ENCODE peak calls at places on chromosome 18, in four cellular contexts. O is CD8-positive, alpha-beta memory T cell; D is HS-27A; M is kidney glomerular epithelial cell. A is an unnamed sample.
A peak's percentile ranks its signal among the peaks of the same experiment; 100 is the strongest.

GRCh38 chr18:12254137-12254819 is at the start of gene CIDEA:
- DNase-seq in O (no peak), D (no peak), M (no peak), A (no peak)

GRCh38 chr18:46199515-46200147 is 95.4 kb downstream of the HAUS1 start:
- DNase-seq in O (no peak), D (no peak), M (no peak), A (no peak)

GRCh38 chr18:13259701-13260100 is 41.1 kb downstream of the LDLRAD4 start:
- DNase-seq in O (no peak), D (no peak), M (no peak), A (no peak)

GRCh38 chr18:49628119-49628518 is 66.3 kb downstream of the LIPG start:
- DNase-seq in O (no peak), D (no peak), M (no peak), A (no peak)

GRCh38 chr18:10560457-10561045 is 34.7 kb downstream of the NAPG start:
- DNase-seq in O (peak; percentile 16), D (peak; percentile 40), M (peak; percentile 74), A (peak; percentile 12)

GRCh38 chr18:57586243-57587049 is at the start of gene FECH:
- DNase-seq in O (peak; percentile 67), D (peak; percentile 2), M (peak; percentile 60), A (peak; percentile 44)

GRCh38 chr18:73980289-73980979 is 167.2 kb downstream of the FBXO15 start:
- DNase-seq in O (no peak), D (no peak), M (peak; percentile 12), A (no peak)

GRCh38 chr18:50819027-50819726 is 639 bp downstream of the MRO start:
- DNase-seq in O (no peak), D (no peak), M (no peak), A (no peak)

GRCh38 chr18:62957885-62958472 is 242.6 kb downstream of the PHLPP1 start:
- DNase-seq in O (peak; percentile 16), D (no peak), M (no peak), A (peak; percentile 14)

GRCh38 chr18:78739843-78740677 is 239.6 kb upstream of the SALL3 start:
- DNase-seq in O (no peak), D (no peak), M (no peak), A (no peak)

GRCh38 chr18:78814321-78814720 is 165.3 kb upstream of the SALL3 start:
- DNase-seq in O (no peak), D (no peak), M (no peak), A (no peak)

GRCh38 chr18:62586148-62586774 is 63.4 kb downstream of the ZCCHC2 start:
- DNase-seq in O (peak; percentile 21), D (no peak), M (peak; percentile 26), A (peak; percentile 12)

GRCh38 chr18:49878996-49879585 is 65.8 kb upstream of the ACAA2 start:
- DNase-seq in O (no peak), D (no peak), M (no peak), A (no peak)

GRCh38 chr18:9743200-9744016 is 35.3 kb downstream of the RAB31 start:
- DNase-seq in O (no peak), D (peak; percentile 98), M (peak; percentile 92), A (no peak)

GRCh38 chr18:52452427-52452826 is 112.4 kb downstream of the DCC start:
- DNase-seq in O (no peak), D (no peak), M (no peak), A (no peak)

GRCh38 chr18:75554112-75554511 is 126.6 kb upstream of the SMIM21 start:
- DNase-seq in O (no peak), D (no peak), M (no peak), A (no peak)

GRCh38 chr18:56351911-56352502 is 286.4 kb downstream of the TXNL1 start:
- DNase-seq in O (no peak), D (no peak), M (no peak), A (no peak)

GRCh38 chr18:50967714-50968661 is at the start of gene ELAC1:
- DNase-seq in O (peak; percentile 68), D (peak; percentile 34), M (peak; percentile 43), A (peak; percentile 41)

GRCh38 chr18:26780520-26781325 is 84.8 kb downstream of the AQP4 start:
- DNase-seq in O (no peak), D (no peak), M (no peak), A (no peak)

GRCh38 chr18:63183952-63184351 is 135.6 kb downstream of the BCL2 start:
- DNase-seq in O (no peak), D (no peak), M (no peak), A (no peak)

GRCh38 chr18:400466-400865 is 100.0 kb downstream of the COLEC12 start:
- DNase-seq in O (no peak), D (peak; percentile 75), M (no peak), A (no peak)

GRCh38 chr18:51610481-51610880 is 413.0 kb upstream of the MEX3C start:
- DNase-seq in O (no peak), D (no peak), M (no peak), A (no peak)

GRCh38 chr18:44536041-44536440 is 144.6 kb upstream of the SETBP1 start:
- DNase-seq in O (no peak), D (no peak), M (peak; percentile 39), A (no peak)

GRCh38 chr18:55546873-55547704 is 40.9 kb downstream of the TCF4 start:
- DNase-seq in O (no peak), D (no peak), M (peak; percentile 75), A (no peak)

GRCh38 chr18:33022370-33022769 is 249.5 kb upstream of the KLHL14 start:
- DNase-seq in O (no peak), D (no peak), M (peak; percentile 0), A (no peak)

GRCh38 chr18:23114171-23114881 is 21.0 kb upstream of the CABLES1 start:
- DNase-seq in O (no peak), D (no peak), M (peak; percentile 59), A (no peak)

GRCh38 chr18:27954226-27954625 is 222.7 kb downstream of the CDH2 start:
- DNase-seq in O (no peak), D (no peak), M (peak; percentile 46), A (no peak)

GRCh38 chr18:12417687-12418086 is 10.0 kb downstream of the PRELID3A start:
- DNase-seq in O (no peak), D (no peak), M (no peak), A (no peak)

GRCh38 chr18:28109781-28110460 is 67.0 kb downstream of the CDH2 start:
- DNase-seq in O (no peak), D (no peak), M (no peak), A (no peak)